ENCODE peak calls at places on chromosomes 6 and 20, in ten cellular contexts. One of them, this sample, is unnamed.

GRCh38 chr6:129849456-129849855 is 11.7 kb downstream of the TMEM244 start:
- DNase-seq in HT1080: peak; percentile 70
- DNase-seq in left cardiac atrium: no peak
- DNase-seq in AG04450: no peak
- DNase-seq in heart left ventricle: no peak
- DNase-seq in coronary artery: no peak
- DNase-seq in RWPE1: peak; percentile 46
- DNase-seq in Peyer's patch: no peak
- DNase-seq in NCI-H2029 treated with DMSO at 0.1 percent for 48 hours: no peak
- DNase-seq in posterior cingulate gyrus: no peak
- DNase-seq in this sample: no peak

GRCh38 chr6:43284986-43285385 is 13.1 kb upstream of the SLC22A7 start:
- DNase-seq in HT1080: no peak
- DNase-seq in left cardiac atrium: no peak
- DNase-seq in AG04450: no peak
- DNase-seq in heart left ventricle: no peak
- DNase-seq in coronary artery: no peak
- DNase-seq in RWPE1: no peak
- DNase-seq in Peyer's patch: no peak
- DNase-seq in NCI-H2029 treated with DMSO at 0.1 percent for 48 hours: no peak
- DNase-seq in posterior cingulate gyrus: no peak
- DNase-seq in this sample: no peak

GRCh38 chr6:20706293-20707165 is 172.3 kb downstream of the CDKAL1 start:
- DNase-seq in HT1080: peak; percentile 62
- DNase-seq in left cardiac atrium: no peak
- DNase-seq in AG04450: peak; percentile 30
- DNase-seq in heart left ventricle: no peak
- DNase-seq in coronary artery: no peak
- DNase-seq in RWPE1: peak; percentile 25
- DNase-seq in Peyer's patch: no peak
- DNase-seq in NCI-H2029 treated with DMSO at 0.1 percent for 48 hours: no peak
- DNase-seq in posterior cingulate gyrus: no peak
- DNase-seq in this sample: peak; percentile 100

GRCh38 chr20:64062596-64063388 is at the start of gene TCEA2:
- DNase-seq in HT1080: peak; percentile 92
- DNase-seq in left cardiac atrium: peak; percentile 99
- DNase-seq in AG04450: peak; percentile 78
- DNase-seq in heart left ventricle: peak; percentile 98
- DNase-seq in coronary artery: peak; percentile 96
- DNase-seq in RWPE1: peak; percentile 99
- DNase-seq in Peyer's patch: peak; percentile 99
- DNase-seq in NCI-H2029 treated with DMSO at 0.1 percent for 48 hours: peak; percentile 15
- DNase-seq in posterior cingulate gyrus: peak; percentile 99
- DNase-seq in this sample: peak; percentile 58

GRCh38 chr6:74607934-74608333 is 597.9 kb downstream of the COL12A1 start:
- DNase-seq in HT1080: no peak
- DNase-seq in left cardiac atrium: no peak
- DNase-seq in AG04450: peak; percentile 8
- DNase-seq in heart left ventricle: no peak
- DNase-seq in coronary artery: no peak
- DNase-seq in RWPE1: no peak
- DNase-seq in Peyer's patch: no peak
- DNase-seq in NCI-H2029 treated with DMSO at 0.1 percent for 48 hours: no peak
- DNase-seq in posterior cingulate gyrus: no peak
- DNase-seq in this sample: no peak

GRCh38 chr20:63471002-63471718 is 1.3 kb downstream of the KCNQ2 start:
- DNase-seq in HT1080: no peak
- DNase-seq in left cardiac atrium: no peak
- DNase-seq in AG04450: no peak
- DNase-seq in heart left ventricle: no peak
- DNase-seq in coronary artery: no peak
- DNase-seq in RWPE1: no peak
- DNase-seq in Peyer's patch: no peak
- DNase-seq in NCI-H2029 treated with DMSO at 0.1 percent for 48 hours: no peak
- DNase-seq in posterior cingulate gyrus: no peak
- DNase-seq in this sample: no peak

GRCh38 chr6:11727995-11728961 is 50.3 kb downstream of the ADTRP start:
- DNase-seq in HT1080: no peak
- DNase-seq in left cardiac atrium: no peak
- DNase-seq in AG04450: no peak
- DNase-seq in heart left ventricle: no peak
- DNase-seq in coronary artery: no peak
- DNase-seq in RWPE1: no peak
- DNase-seq in Peyer's patch: no peak
- DNase-seq in NCI-H2029 treated with DMSO at 0.1 percent for 48 hours: no peak
- DNase-seq in posterior cingulate gyrus: no peak
- DNase-seq in this sample: no peak

GRCh38 chr20:59428441-59429205 is 128.2 kb downstream of the EDN3 start:
- DNase-seq in HT1080: no peak
- DNase-seq in left cardiac atrium: no peak
- DNase-seq in AG04450: no peak
- DNase-seq in heart left ventricle: no peak
- DNase-seq in coronary artery: no peak
- DNase-seq in RWPE1: no peak
- DNase-seq in Peyer's patch: no peak
- DNase-seq in NCI-H2029 treated with DMSO at 0.1 percent for 48 hours: no peak
- DNase-seq in posterior cingulate gyrus: no peak
- DNase-seq in this sample: no peak

GRCh38 chr6:161143663-161144430 is 130.0 kb downstream of the AGPAT4 start:
- DNase-seq in HT1080: no peak
- DNase-seq in left cardiac atrium: no peak
- DNase-seq in AG04450: no peak
- DNase-seq in heart left ventricle: no peak
- DNase-seq in coronary artery: no peak
- DNase-seq in RWPE1: no peak
- DNase-seq in Peyer's patch: no peak
- DNase-seq in NCI-H2029 treated with DMSO at 0.1 percent for 48 hours: no peak
- DNase-seq in posterior cingulate gyrus: no peak
- DNase-seq in this sample: no peak

GRCh38 chr20:53194891-53195290 is 222.7 kb downstream of the TSHZ2 start:
- DNase-seq in HT1080: no peak
- DNase-seq in left cardiac atrium: no peak
- DNase-seq in AG04450: no peak
- DNase-seq in heart left ventricle: no peak
- DNase-seq in coronary artery: no peak
- DNase-seq in RWPE1: no peak
- DNase-seq in Peyer's patch: no peak
- DNase-seq in NCI-H2029 treated with DMSO at 0.1 percent for 48 hours: no peak
- DNase-seq in posterior cingulate gyrus: no peak
- DNase-seq in this sample: no peak

GRCh38 chr6:163926642-163927041 is 512.1 kb downstream of the QKI start:
- DNase-seq in HT1080: no peak
- DNase-seq in left cardiac atrium: peak; percentile 46
- DNase-seq in AG04450: no peak
- DNase-seq in heart left ventricle: no peak
- DNase-seq in coronary artery: no peak
- DNase-seq in RWPE1: no peak
- DNase-seq in Peyer's patch: no peak
- DNase-seq in NCI-H2029 treated with DMSO at 0.1 percent for 48 hours: no peak
- DNase-seq in posterior cingulate gyrus: peak; percentile 18
- DNase-seq in this sample: no peak

GRCh38 chr6:12480379-12480778 is 190.2 kb downstream of the EDN1 start:
- DNase-seq in HT1080: no peak
- DNase-seq in left cardiac atrium: no peak
- DNase-seq in AG04450: no peak
- DNase-seq in heart left ventricle: no peak
- DNase-seq in coronary artery: no peak
- DNase-seq in RWPE1: no peak
- DNase-seq in Peyer's patch: no peak
- DNase-seq in NCI-H2029 treated with DMSO at 0.1 percent for 48 hours: no peak
- DNase-seq in posterior cingulate gyrus: no peak
- DNase-seq in this sample: no peak

GRCh38 chr6:111730835-111731234 is 125.2 kb upstream of the TRAF3IP2 start:
- DNase-seq in HT1080: no peak
- DNase-seq in left cardiac atrium: peak; percentile 71
- DNase-seq in AG04450: no peak
- DNase-seq in heart left ventricle: no peak
- DNase-seq in coronary artery: no peak
- DNase-seq in RWPE1: no peak
- DNase-seq in Peyer's patch: no peak
- DNase-seq in NCI-H2029 treated with DMSO at 0.1 percent for 48 hours: peak; percentile 43
- DNase-seq in posterior cingulate gyrus: peak; percentile 46
- DNase-seq in this sample: no peak

GRCh38 chr6:37612475-37612874 is 85.2 kb downstream of the MDGA1 start:
- DNase-seq in HT1080: peak; percentile 34
- DNase-seq in left cardiac atrium: no peak
- DNase-seq in AG04450: no peak
- DNase-seq in heart left ventricle: no peak
- DNase-seq in coronary artery: no peak
- DNase-seq in RWPE1: no peak
- DNase-seq in Peyer's patch: no peak
- DNase-seq in NCI-H2029 treated with DMSO at 0.1 percent for 48 hours: no peak
- DNase-seq in posterior cingulate gyrus: no peak
- DNase-seq in this sample: no peak